ENCODE peak calls at places on chromosomes 16 and 17, in nine cellular contexts. W is breast epithelium, Y is thoracic aorta, X is AG04450, K is A549, R is AG04449, M is transverse colon, T is left ventricle myocardium inferior, C is MCF 10A. H is an unnamed sample.

GRCh38 chr16:86224126-86224525 is 286.2 kb upstream of the FOXF1 start:
- DNase-seq in W (peak), Y (no peak), X (no peak), K (no peak), R (no peak), M (no peak), T (no peak), C (no peak), H (no peak)

GRCh38 chr17:18185391-18185790 is 1.8 kb downstream of the ALKBH5 start:
- DNase-seq in W (no peak), Y (no peak), X (no peak), K (no peak), R (no peak), M (no peak), T (no peak), C (no peak), H (no peak)

GRCh38 chr17:47935961-47936360 is 5.4 kb upstream of the PNPO start:
- DNase-seq in W (no peak), Y (no peak), X (peak), K (peak), R (peak), M (no peak), T (no peak), C (peak), H (peak)

GRCh38 chr16:62036807-62037135 is 533 bp upstream of the CDH8 start:
- DNase-seq in W (no peak), Y (no peak), X (no peak), K (no peak), R (no peak), M (no peak), T (no peak), C (no peak), H (no peak)

GRCh38 chr16:77191259-77191969 is 424 bp downstream of the MON1B start:
- DNase-seq in W (no peak), Y (no peak), X (no peak), K (no peak), R (no peak), M (peak), T (no peak), C (no peak), H (no peak)

GRCh38 chr16:6600167-6600566 is 732.5 kb upstream of the RBFOX1 start:
- DNase-seq in W (no peak), Y (no peak), X (no peak), K (no peak), R (no peak), M (no peak), T (no peak), C (no peak), H (no peak)

GRCh38 chr17:13735861-13736260 is 134.1 kb upstream of the HS3ST3A1 start:
- DNase-seq in W (no peak), Y (no peak), X (no peak), K (no peak), R (no peak), M (no peak), T (no peak), C (no peak), H (no peak)

GRCh38 chr16:85840801-85841200 is 41.3 kb downstream of the COX4I1 start:
- DNase-seq in W (no peak), Y (no peak), X (no peak), K (no peak), R (no peak), M (no peak), T (no peak), C (no peak), H (no peak)

GRCh38 chr16:58814348-58814801 is 80.3 kb upstream of the GOT2 start:
- DNase-seq in W (no peak), Y (no peak), X (peak), K (peak), R (no peak), M (peak), T (peak), C (peak), H (peak)

GRCh38 chr16:68190745-68191510 is 45.0 kb downstream of the ESRP2 start:
- DNase-seq in W (no peak), Y (no peak), X (no peak), K (no peak), R (no peak), M (no peak), T (no peak), C (no peak), H (no peak)

GRCh38 chr17:28916302-28916934 is 13.5 kb upstream of the DHRS13 start:
- DNase-seq in W (no peak), Y (no peak), X (no peak), K (peak), R (no peak), M (no peak), T (no peak), C (no peak), H (peak)

GRCh38 chr16:84585886-84586285 is 32.0 kb downstream of the COTL1 start:
- DNase-seq in W (no peak), Y (no peak), X (no peak), K (peak), R (no peak), M (no peak), T (no peak), C (no peak), H (no peak)

GRCh38 chr16:74837056-74837455 is 62.4 kb upstream of the FA2H start:
- DNase-seq in W (no peak), Y (no peak), X (no peak), K (no peak), R (no peak), M (no peak), T (no peak), C (no peak), H (no peak)

GRCh38 chr16:1941162-1941923 is 1.7 kb downstream of the MSRB1 start:
- DNase-seq in W (no peak), Y (no peak), X (no peak), K (no peak), R (no peak), M (no peak), T (no peak), C (no peak), H (no peak)

DNA sequence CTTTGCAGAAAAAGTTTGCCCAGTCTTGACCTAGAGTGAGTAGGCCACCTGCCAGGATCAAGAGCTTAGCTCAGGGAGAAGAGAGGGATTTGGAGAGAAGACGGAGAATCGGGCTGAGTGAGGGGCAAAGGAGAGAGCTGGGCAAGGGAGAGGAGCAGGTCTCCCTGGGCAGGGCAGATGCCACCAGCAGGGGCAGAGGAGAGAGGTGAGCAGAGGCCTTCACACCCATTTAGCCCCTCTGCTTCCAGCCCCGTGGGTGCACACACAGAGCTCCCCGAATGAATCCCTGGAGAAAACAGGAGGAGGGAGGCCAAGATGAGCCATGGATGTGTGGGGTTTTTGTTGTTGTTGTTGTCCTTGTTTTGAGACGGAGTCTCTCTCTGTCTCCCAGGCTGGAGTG is 29.2 kb downstream of the TBX4 start:
- DNase-seq in W (no peak), Y (no peak), X (no peak), K (no peak), R (no peak), M (no peak), T (no peak), C (no peak), H (no peak)
- TF ChIP-seq CTCF in W (no peak), Y (no peak), X (no peak), K (no peak), R (no peak), M (no peak), T (no peak), C (no peak), H (no peak)

GRCh38 chr16:4802659-4803287 is 340 bp upstream of the ROGDI start:
- DNase-seq in W (peak), Y (peak), X (peak), K (peak), R (peak), M (peak), T (peak), C (peak), H (peak)
- TF ChIP-seq CTCF in W (no peak), Y (peak), X (no peak), K (no peak), R (no peak), M (peak), T (peak), C (no peak), H (no peak)

GRCh38 chr17:49016775-49017463 is 19.7 kb downstream of the IGF2BP1 start:
- DNase-seq in W (no peak), Y (no peak), X (peak), K (peak), R (no peak), M (peak), T (no peak), C (peak), H (peak)
- TF ChIP-seq CTCF in W (no peak), Y (no peak), X (no peak), K (no peak), R (no peak), M (no peak), T (no peak), C (no peak), H (no peak)

GRCh38 chr17:80124351-80124981 is 22.5 kb downstream of the EIF4A3 start:
- DNase-seq in W (no peak), Y (no peak), X (no peak), K (peak), R (no peak), M (no peak), T (no peak), C (peak), H (peak)
- TF ChIP-seq CTCF in W (peak), Y (no peak), X (peak), K (peak), R (peak), M (peak), T (peak), C (peak), H (peak)

DNA sequence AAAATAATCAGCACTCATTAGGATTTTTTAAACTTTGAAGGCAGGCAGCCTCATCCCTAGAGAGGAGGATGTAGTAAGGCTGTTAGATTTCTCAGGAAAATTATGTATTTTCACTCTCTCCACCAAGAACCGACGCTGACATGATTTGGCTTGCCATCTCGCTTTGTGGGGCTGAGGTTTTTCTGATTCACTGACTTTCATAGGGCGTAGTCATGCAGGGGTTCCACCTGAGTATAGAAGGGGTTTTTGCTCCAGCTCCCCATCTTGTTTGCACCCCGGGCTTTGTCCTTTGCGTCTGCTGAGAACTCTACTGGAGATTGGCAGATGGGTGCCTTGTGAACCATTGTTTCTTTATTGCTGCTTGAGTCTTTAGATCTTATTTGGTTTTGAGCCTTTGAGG is 20.2 kb downstream of the TOM1L1 start:
- DNase-seq in W (no peak), Y (no peak), X (no peak), K (no peak), R (no peak), M (no peak), T (no peak), C (no peak), H (no peak)
- TF ChIP-seq CTCF in W (no peak), Y (no peak), X (no peak), K (no peak), R (no peak), M (no peak), T (no peak), C (no peak), H (no peak)

GRCh38 chr16:10930755-10931093 is 11.5 kb downstream of the DEXI start:
- DNase-seq in W (no peak), Y (no peak), X (no peak), K (no peak), R (no peak), M (no peak), T (no peak), C (no peak), H (no peak)
- TF ChIP-seq CTCF in W (no peak), Y (no peak), X (no peak), K (no peak), R (no peak), M (no peak), T (no peak), C (no peak), H (no peak)

GRCh38 chr17:36534881-36535668 is at the start of gene PIGW:
- DNase-seq in W (peak), Y (peak), X (peak), K (peak), R (no peak), M (peak), T (peak), C (peak), H (peak)
- TF ChIP-seq CTCF in W (no peak), Y (no peak), X (no peak), K (no peak), R (no peak), M (no peak), T (no peak), C (no peak), H (peak)

GRCh38 chr16:78706637-78707036 is 607.2 kb downstream of the WWOX start:
- DNase-seq in W (no peak), Y (no peak), X (no peak), K (no peak), R (no peak), M (no peak), T (no peak), C (no peak), H (no peak)

GRCh38 chr16:78704421-78704820 is 605.0 kb downstream of the WWOX start:
- DNase-seq in W (no peak), Y (no peak), X (no peak), K (no peak), R (no peak), M (no peak), T (no peak), C (no peak), H (no peak)

GRCh38 chr16:78709137-78709871 is 609.9 kb downstream of the WWOX start:
- DNase-seq in W (no peak), Y (no peak), X (no peak), K (no peak), R (no peak), M (no peak), T (no peak), C (no peak), H (no peak)

GRCh38 chr16:78703951-78704350 is 604.5 kb downstream of the WWOX start:
- DNase-seq in W (no peak), Y (no peak), X (no peak), K (no peak), R (no peak), M (no peak), T (no peak), C (no peak), H (no peak)

DNA sequence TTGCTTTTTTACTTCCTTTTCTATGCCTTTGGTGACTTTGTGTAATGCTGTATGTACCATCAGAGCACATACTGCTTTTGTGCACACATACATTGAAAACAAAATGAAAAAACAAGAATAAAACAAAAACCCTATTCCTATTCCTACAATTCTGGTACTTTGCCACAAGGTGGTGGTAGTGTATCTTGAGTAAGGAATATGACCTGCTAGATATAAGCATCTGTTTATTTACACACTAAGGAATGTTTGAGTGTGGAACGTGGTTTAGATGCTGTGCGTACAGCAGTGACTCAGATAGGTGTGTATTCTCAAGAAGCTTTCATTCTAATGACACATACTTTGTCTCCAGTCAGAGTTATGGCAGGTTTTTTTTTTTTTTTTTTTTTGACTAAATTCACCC is 606.2 kb downstream of the WWOX start:
- DNase-seq in W (no peak), Y (no peak), X (no peak), K (peak), R (no peak), M (no peak), T (no peak), C (peak), H (no peak)
- TF ChIP-seq CTCF in W (no peak), Y (no peak), X (no peak), K (no peak), R (no peak), M (peak), T (peak), C (peak), H (no peak)

DNA sequence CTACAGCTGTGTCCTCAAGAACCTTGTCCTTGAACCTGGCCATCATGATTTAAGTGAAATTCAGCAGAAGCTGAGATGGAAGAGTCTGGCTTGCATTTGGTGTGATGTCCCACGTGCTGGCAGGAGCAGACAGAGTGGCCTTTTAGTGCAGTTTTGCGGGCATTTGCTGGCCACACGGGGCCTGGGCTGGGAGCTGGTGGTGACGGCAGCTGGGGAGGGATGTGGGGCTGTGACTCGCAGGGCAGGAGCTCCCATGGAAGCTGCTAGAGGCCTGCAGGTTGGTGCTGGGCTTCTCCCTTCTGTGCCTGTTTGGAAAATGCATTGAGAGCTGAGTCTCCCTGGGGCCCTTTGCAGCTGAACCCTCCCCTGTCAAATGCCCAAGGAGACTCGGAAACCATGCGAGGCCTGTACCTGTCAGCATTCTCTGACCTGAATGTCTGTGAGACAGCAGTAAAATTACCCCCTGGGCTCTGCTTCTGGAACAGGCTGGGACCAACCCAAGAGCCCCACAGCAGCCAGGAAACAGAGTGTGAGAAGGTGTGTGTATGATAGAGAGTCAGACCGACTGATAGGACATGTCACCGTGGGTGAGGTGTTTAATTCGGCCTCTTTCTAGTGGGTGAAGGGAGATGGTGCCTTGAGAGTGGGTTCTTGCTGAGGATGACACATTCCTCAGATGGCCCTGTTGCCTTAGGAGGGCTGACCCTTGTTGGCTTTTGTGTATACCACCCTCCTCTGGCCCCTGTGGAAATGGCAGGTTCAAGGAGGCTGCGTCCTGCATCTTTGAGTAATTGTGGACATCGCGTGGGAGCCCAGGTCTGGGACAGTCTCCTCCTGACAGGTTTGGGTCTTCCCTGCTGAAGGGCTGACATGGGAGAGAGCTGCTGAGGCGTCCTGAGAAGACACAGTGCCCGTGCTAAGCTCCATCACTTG is 145.5 kb downstream of the MSI2 start:
- DNase-seq in W (no peak), Y (no peak), X (no peak), K (peak), R (no peak), M (no peak), T (no peak), C (peak), H (no peak)
- TF ChIP-seq CTCF in W (no peak), Y (no peak), X (no peak), K (peak), R (no peak), M (no peak), T (peak), C (no peak), H (no peak)